ENCODE peak calls at places on chromosomes 1 and 21, in four cellular contexts. C, J, K and A are unnamed samples.

GRCh38 chr1:39648496-39648895 is 9.1 kb upstream of the HEYL start:
- DNase-seq in C (no peak), J (no peak), K (no peak), A (no peak)

GRCh38 chr1:17711962-17712361 is 43.2 kb upstream of the ACTL8 start:
- DNase-seq in C (no peak), J (no peak), K (no peak), A (no peak)

GRCh38 chr1:35536551-35537162 is 20.5 kb downstream of the KIAA0319L start:
- DNase-seq in C (no peak), J (no peak), K (peak), A (no peak)

GRCh38 chr1:109794319-109795132 is 30.8 kb upstream of the EPS8L3 start:
- DNase-seq in C (peak), J (no peak), K (no peak), A (no peak)

GRCh38 chr1:108747128-108747827 is 804 bp downstream of the STXBP3 start:
- DNase-seq in C (peak), J (peak), K (peak), A (peak)

GRCh38 chr21:37244506-37245083 is 22.5 kb downstream of the VPS26C start:
- DNase-seq in C (no peak), J (no peak), K (peak), A (no peak)

GRCh38 chr1:2082064-2082463 is 31.9 kb downstream of the PRKCZ start:
- DNase-seq in C (no peak), J (no peak), K (no peak), A (no peak)

GRCh38 chr1:94069649-94070285 is 51.2 kb downstream of the ABCA4 start:
- DNase-seq in C (no peak), J (no peak), K (no peak), A (no peak)

GRCh38 chr1:9537863-9538668 is 1.2 kb upstream of the SLC25A33 start:
- DNase-seq in C (no peak), J (no peak), K (no peak), A (no peak)

GRCh38 chr1:40315795-40316594 is 1.1 kb downstream of the COL9A2 start:
- DNase-seq in C (no peak), J (peak), K (peak), A (peak)

GRCh38 chr1:244963231-244963826 is 99.0 kb upstream of the HNRNPU start:
- DNase-seq in C (no peak), J (no peak), K (no peak), A (no peak)

GRCh38 chr1:24952413-24952841 is 22.4 kb upstream of the RUNX3 start:
- DNase-seq in C (no peak), J (peak), K (peak), A (peak)

GRCh38 chr21:31132574-31133242 is 94.4 kb upstream of the KRTAP19-8 start:
- DNase-seq in C (no peak), J (no peak), K (peak), A (peak)

GRCh38 chr1:40663324-40664166 is 1.9 kb downstream of the RIMS3 start:
- DNase-seq in C (no peak), J (no peak), K (no peak), A (no peak)

GRCh38 chr1:77539510-77540142 is 142.8 kb downstream of the ZZZ3 start:
- DNase-seq in C (no peak), J (no peak), K (no peak), A (no peak)

GRCh38 chr1:198125995-198126758 is 30.6 kb upstream of the NEK7 start:
- DNase-seq in C (no peak), J (no peak), K (no peak), A (no peak)

GRCh38 chr21:40166291-40166843 is 299.1 kb downstream of the PCP4 start:
- DNase-seq in C (no peak), J (no peak), K (no peak), A (no peak)

GRCh38 chr1:212238552-212238951 is 46.7 kb upstream of the PPP2R5A start:
- DNase-seq in C (no peak), J (no peak), K (no peak), A (no peak)

GRCh38 chr1:1215266-1215676 is 1.3 kb upstream of the TNFRSF4 start:
- DNase-seq in C (no peak), J (no peak), K (no peak), A (no peak)